ENCODE peak calls at places on chromosomes 16 and 17, in five cellular contexts. O is heart right ventricle; Q is CD8-positive, alpha-beta T cell; T is endothelial cell of umbilical vein; S is colonic mucosa. C is an unnamed sample. For H3K4me1, H3K27me3 and H3K36me3, the result is how much of the 10 kb centered on the place peaks cover.

GRCh38 chr17:79946352-79947231 is 89.1 kb downstream of the TBC1D16 start:
- DNase-seq in O (no peak), Q (no peak), T (no peak), S (peak), C (no peak)

GRCh38 chr17:82228842-82229685 is at the start of gene SLC16A3:
- DNase-seq in O (peak), Q (peak), T (peak), S (peak), C (peak)

GRCh38 chr16:84084570-84085270 is 32.0 kb downstream of the MBTPS1 start:
- DNase-seq in O (peak), Q (peak), T (peak), S (peak), C (peak)

GRCh38 chr16:515963-516226 is 11.6 kb upstream of the CAPN15 start:
- DNase-seq in O (no peak), Q (no peak), T (no peak), S (no peak), C (no peak)

GRCh38 chr17:66493283-66494019 is 191.0 kb downstream of the PRKCA start:
- DNase-seq in O (no peak), Q (no peak), T (peak), S (no peak), C (no peak)

GRCh38 chr17:20302191-20302917 is 165.0 kb downstream of the LGALS9B start:
- DNase-seq in O (no peak), Q (no peak), T (no peak), S (no peak), C (no peak)

GRCh38 chr16:65480276-65480675 is 358.4 kb upstream of the CDH11 start:
- DNase-seq in O (no peak), Q (no peak), T (no peak), S (no peak), C (no peak)

GRCh38 chr16:88967800-88968588 is 9.0 kb downstream of the CBFA2T3 start:
- DNase-seq in O (peak), Q (no peak), T (no peak), S (no peak), C (no peak)

GRCh38 chr16:89031715-89032659 is 55.0 kb upstream of the CBFA2T3 start:
- DNase-seq in O (peak), Q (peak), T (no peak), S (peak), C (peak)

GRCh38 chr17:5513610-5514009 is 27.2 kb downstream of the MIS12 start:
- DNase-seq in O (no peak), Q (no peak), T (no peak), S (no peak), C (no peak)

GRCh38 chr17:42881768-42882565 is 18.6 kb upstream of the G6PC1 start:
- DNase-seq in O (no peak), Q (no peak), T (no peak), S (no peak), C (no peak)

GRCh38 chr17:27244019-27244418 is 49.9 kb upstream of the WSB1 start:
- DNase-seq in O (no peak), Q (no peak), T (no peak), S (no peak), C (no peak)

GRCh38 chr16:9836118-9836736 is 346.0 kb downstream of the GRIN2A start:
- DNase-seq in O (no peak), Q (no peak), T (peak), S (no peak), C (no peak)

GRCh38 chr16:67449328-67449727 is 18.4 kb downstream of the HSD11B2 start:
- DNase-seq in O (peak), Q (no peak), T (no peak), S (no peak), C (no peak)

GRCh38 chr16:67447508-67448076 is 16.7 kb downstream of the HSD11B2 start:
- DNase-seq in O (peak), Q (peak), T (peak), S (peak), C (no peak)

GRCh38 chr16:67449739-67450138 is 18.8 kb downstream of the HSD11B2 start:
- DNase-seq in O (peak), Q (no peak), T (no peak), S (no peak), C (no peak)

GRCh38 chr16:67446968-67447507 is 16.1 kb downstream of the HSD11B2 start:
- DNase-seq in O (no peak), Q (no peak), T (no peak), S (no peak), C (no peak)

GRCh38 chr16:67448580-67448979 is 17.7 kb downstream of the HSD11B2 start:
- DNase-seq in O (no peak), Q (no peak), T (no peak), S (peak), C (no peak)
- H3K4me1 ChIP-seq in O (under half), Q (under half), T (under half), S (half or more), C (under half)

DNA sequence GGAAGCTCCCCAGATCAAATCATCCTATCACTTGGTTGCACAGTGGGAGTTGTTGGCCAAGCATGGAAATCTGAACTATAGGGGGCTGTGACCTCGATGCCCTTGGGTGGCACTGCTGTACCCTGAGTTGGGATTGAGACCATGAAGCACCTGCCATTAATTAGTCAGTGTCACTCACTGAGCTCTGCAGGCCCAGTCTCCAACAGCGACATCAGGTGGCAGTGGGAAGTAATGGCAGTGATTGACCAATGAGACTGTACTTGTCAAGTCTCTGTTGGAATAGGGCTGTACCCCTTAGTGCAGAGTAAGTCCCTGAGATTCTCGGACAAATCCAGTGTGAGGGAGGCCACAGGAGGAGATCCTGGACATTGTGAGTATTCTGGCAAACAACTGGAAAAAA is 118.0 kb upstream of the RPL38 start:
- DNase-seq in O (no peak), Q (no peak), T (no peak), S (no peak), C (no peak)
- H3K27me3 ChIP-seq in O (under half), Q (under half), T (under half), S (under half), C (under half)

DNA sequence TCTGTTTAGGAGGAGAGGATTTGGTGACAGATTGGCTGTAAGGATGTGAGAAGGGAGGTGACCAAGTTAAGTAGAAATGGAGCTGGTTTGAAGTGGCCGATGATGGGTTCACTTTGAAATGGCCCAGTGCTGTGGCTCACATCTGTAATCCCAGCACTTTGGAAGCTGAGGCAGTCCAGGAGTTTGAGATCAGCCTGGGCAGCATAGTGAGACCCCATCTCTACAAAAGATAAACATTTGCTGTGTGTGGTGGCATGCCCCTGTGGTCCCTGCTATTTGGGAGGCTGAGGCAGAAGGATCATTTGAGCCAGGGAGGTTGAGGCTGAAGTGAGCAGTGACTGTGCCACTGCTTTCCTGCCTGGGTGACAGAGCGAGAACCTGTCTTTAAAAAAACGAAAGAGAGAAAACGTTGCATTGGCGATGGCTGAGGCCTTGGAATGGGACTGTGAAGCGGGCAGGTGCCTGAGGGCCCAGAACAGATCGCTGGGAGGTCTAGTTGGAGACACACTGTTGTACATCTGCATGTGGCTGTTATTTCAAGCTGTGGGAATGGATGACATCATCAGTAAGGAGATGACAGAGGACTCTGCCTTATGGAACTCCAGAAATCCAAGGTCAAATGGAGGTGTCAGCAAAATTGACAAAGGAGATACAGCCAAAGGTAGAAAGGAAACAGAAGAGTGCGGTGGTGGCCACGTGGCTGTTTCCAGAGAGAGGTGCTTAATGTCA is 5.5 kb downstream of the COG1 start:
- DNase-seq in O (no peak), Q (no peak), T (no peak), S (no peak), C (no peak)
- H3K36me3 ChIP-seq in O (under half), Q (half or more), T (under half), S (under half), C (half or more)

GRCh38 chr17:57110152-57110542 is 25.1 kb downstream of the AKAP1 start:
- DNase-seq in O (peak), Q (no peak), T (no peak), S (no peak), C (no peak)

GRCh38 chr17:57109393-57110151 is 24.5 kb downstream of the AKAP1 start:
- DNase-seq in O (peak), Q (no peak), T (no peak), S (peak), C (no peak)

GRCh38 chr17:57111386-57111785 is 26.3 kb downstream of the AKAP1 start:
- DNase-seq in O (no peak), Q (no peak), T (no peak), S (no peak), C (no peak)

GRCh38 chr17:57108656-57109392 is 23.8 kb downstream of the AKAP1 start:
- DNase-seq in O (peak), Q (no peak), T (no peak), S (peak), C (no peak)

DNA sequence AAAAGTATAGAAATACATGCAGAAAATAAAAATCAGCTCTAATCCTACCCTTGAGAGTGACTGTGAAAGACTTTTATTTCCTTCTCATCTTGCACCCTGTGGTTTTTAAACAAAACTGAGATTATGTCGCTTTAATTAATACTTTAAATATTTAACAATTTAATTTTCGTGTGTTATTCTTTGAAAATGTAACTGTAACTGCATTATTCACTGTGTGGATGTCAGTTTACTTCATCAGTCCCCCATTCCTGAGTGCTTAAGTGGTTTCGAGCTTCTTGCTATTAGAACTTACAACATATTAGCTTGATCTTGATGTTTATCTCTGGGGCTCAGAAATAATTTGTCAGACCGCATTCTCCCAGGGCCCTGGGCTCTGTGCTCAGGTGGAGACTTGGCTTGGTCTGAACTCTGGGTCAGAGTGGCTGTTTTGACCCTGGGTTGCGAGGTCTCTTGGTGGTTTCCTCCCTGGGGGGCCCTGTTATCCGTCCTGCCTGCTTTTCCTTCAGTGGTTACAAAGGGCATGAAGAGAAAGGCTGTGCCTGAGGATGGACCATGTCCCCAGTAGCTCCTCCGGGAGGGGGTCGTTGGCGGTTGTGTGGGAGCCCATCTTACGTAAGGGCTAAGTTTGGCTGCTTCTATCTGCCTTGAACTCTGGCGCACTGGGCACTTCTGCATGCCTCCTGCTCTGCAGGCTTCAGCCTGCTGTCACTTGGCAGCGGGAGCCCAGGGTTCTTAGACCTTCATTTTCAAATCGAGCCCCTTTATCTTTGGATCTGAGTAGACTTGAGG is 25.7 kb downstream of the AKAP1 start:
- DNase-seq in O (peak), Q (no peak), T (no peak), S (no peak), C (no peak)
- H3K4me1 ChIP-seq in O (under half), Q (under half), T (under half), S (under half), C (under half)

DNA sequence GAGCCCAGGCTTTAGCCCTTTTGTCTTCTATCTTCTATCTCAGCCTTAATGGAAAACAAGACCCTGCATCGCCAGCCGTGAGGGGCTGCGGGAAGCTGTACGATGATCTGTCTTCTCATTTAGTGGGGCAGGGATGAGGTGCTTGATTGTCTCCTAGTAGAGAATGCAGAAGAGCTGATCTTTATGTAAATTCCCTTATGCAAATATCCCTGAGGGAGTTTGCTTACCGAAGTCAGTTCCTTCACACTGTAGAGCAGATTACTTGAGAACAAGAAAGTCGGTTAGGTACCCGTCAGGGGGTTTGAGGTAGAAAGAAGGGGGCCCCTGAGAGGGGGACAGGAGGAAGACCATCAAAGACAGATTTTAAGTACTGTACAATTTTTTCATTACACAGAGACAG is 66.2 kb downstream of the IRF8 start:
- DNase-seq in O (no peak), Q (no peak), T (no peak), S (no peak), C (no peak)
- H3K27me3 ChIP-seq in O (under half), Q (under half), T (under half), S (under half), C (under half)

GRCh38 chr17:39548494-39548893 is 59.2 kb downstream of the NEUROD2 start:
- DNase-seq in O (no peak), Q (no peak), T (no peak), S (no peak), C (no peak)
- H3K36me3 ChIP-seq in O (under half), Q (under half), T (under half), S (under half), C (under half)

GRCh38 chr17:3903051-3903825 is 10.4 kb upstream of the CAMKK1 start:
- DNase-seq in O (no peak), Q (no peak), T (no peak), S (no peak), C (no peak)
- H3K4me1 ChIP-seq in O (under half), Q (under half), T (under half), S (under half), C (under half)

GRCh38 chr17:35546489-35546888 is 9.0 kb upstream of the SLFN12L start:
- DNase-seq in O (no peak), Q (no peak), T (no peak), S (no peak), C (no peak)
- H3K27me3 ChIP-seq in O (under half), Q (under half), T (under half), S (under half), C (under half)

DNA sequence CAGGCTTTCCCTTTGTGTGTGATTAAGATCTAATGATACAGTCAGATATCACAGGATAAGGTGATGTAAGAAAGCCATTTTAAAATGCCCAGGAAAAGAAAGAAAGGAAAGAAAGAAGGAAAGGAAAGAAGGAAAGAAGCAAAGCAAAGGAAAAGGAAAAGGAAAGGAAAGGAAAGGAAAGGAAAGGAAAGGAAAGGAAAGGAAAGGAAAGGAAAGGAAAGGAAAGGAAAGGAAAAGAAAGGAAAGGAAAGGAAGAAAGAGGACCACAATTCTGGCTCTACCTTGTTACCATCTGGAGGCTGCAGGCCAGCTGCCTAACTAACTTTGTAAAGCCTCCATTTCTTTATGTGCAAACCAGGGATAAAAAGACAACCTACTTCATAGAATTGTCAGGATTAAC is 131.6 kb downstream of the DYNLRB2 start:
- DNase-seq in O (no peak), Q (no peak), T (no peak), S (no peak), C (no peak)
- H3K36me3 ChIP-seq in O (under half), Q (under half), T (under half), S (under half), C (under half)

DNA sequence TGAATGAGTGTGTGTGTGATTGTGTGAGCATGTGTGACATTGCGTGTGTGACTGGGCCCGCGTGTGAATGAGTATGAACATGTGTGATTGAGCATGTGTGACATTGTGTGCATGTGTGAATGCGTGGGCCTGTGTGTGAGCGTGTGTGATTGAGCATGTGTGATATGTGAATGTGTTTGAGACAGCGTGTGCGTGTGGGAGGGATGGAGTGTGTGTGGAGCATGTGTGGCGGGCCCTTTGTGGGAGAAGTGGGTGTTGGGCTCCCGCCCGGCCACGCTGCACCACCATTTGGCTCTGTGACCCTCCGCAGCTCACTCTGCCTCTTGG is 22.7 kb upstream of the GSE1 start:
- DNase-seq in O (no peak), Q (no peak), T (no peak), S (no peak), C (no peak)
- H3K4me1 ChIP-seq in O (under half), Q (under half), T (under half), S (under half), C (under half)